ENCODE peak calls at places on chromosome 12, in four cellular contexts. C is HepG2, F is H1, O is SK-N-SH. U is an unnamed sample.

GRCh38 chr12:131088701-131089525 is 135.2 kb downstream of the ADGRD1 start:
- DNase-seq in C (no peak), F (no peak), O (no peak), U (no peak)

GRCh38 chr12:97396989-97397388 is 65.6 kb upstream of the RMST start:
- DNase-seq in C (no peak), F (peak; percentile 50), O (no peak), U (no peak)

GRCh38 chr12:116813271-116814041 is 67.8 kb downstream of the HRK start:
- DNase-seq in C (no peak), F (no peak), O (no peak), U (no peak)

GRCh38 chr12:117119592-117120198 is 20.5 kb upstream of the TESC start:
- DNase-seq in C (peak; percentile 59), F (no peak), O (peak; percentile 82), U (peak; percentile 77)

GRCh38 chr12:79326225-79326624 is 364.5 kb downstream of the PAWR start:
- DNase-seq in C (no peak), F (no peak), O (no peak), U (no peak)

GRCh38 chr12:104599272-104599984 is 142.7 kb downstream of the CHST11 start:
- DNase-seq in C (no peak), F (no peak), O (no peak), U (no peak)

GRCh38 chr12:58966939-58967338 is 46.6 kb upstream of the LRIG3 start:
- DNase-seq in C (no peak), F (no peak), O (no peak), U (peak; percentile 38)

GRCh38 chr12:54596526-54596946 is 8.1 kb upstream of the PPP1R1A start:
- DNase-seq in C (peak; percentile 40), F (peak; percentile 50), O (peak; percentile 61), U (peak; percentile 64)

GRCh38 chr12:5022465-5023061 is 21.1 kb upstream of the KCNA5 start:
- DNase-seq in C (peak; percentile 28), F (peak; percentile 57), O (peak; percentile 70), U (peak; percentile 23)

GRCh38 chr12:106764738-106765137 is 9.7 kb upstream of the RIC8B start:
- DNase-seq in C (no peak), F (no peak), O (no peak), U (peak; percentile 56)

GRCh38 chr12:64611430-64612286 is 1.4 kb downstream of the RASSF3 start:
- DNase-seq in C (no peak), F (no peak), O (peak; percentile 66), U (no peak)

GRCh38 chr12:122853582-122854245 is 18.5 kb downstream of the HIP1R start:
- DNase-seq in C (no peak), F (no peak), O (peak; percentile 40), U (no peak)
- TF ChIP-seq JUND in C (no peak), F (no peak), O (no peak), U (no peak)

GRCh38 chr12:27140478-27140969 is 58.1 kb upstream of the C12orf71 start:
- DNase-seq in C (no peak), F (no peak), O (no peak), U (no peak)
- TF ChIP-seq JUND in C (no peak), F (no peak), O (no peak), U (no peak)

GRCh38 chr12:122205590-122205925 is 2.0 kb downstream of the B3GNT4 start:
- DNase-seq in C (no peak), F (no peak), O (no peak), U (no peak)

GRCh38 chr12:122204829-122205589 is 1.5 kb downstream of the B3GNT4 start:
- DNase-seq in C (no peak), F (no peak), O (no peak), U (no peak)

GRCh38 chr12:122206111-122206881 is 2.8 kb downstream of the B3GNT4 start:
- DNase-seq in C (no peak), F (no peak), O (peak; percentile 25), U (peak; percentile 30)

GRCh38 chr12:122203301-122203967 is at the start of gene B3GNT4:
- DNase-seq in C (no peak), F (no peak), O (peak; percentile 85), U (peak; percentile 87)

GRCh38 chr12:122203968-122204828 is 689 bp downstream of the B3GNT4 start:
- DNase-seq in C (no peak), F (no peak), O (peak; percentile 68), U (no peak)
- TF ChIP-seq JUND in C (no peak), F (no peak), O (no peak), U (no peak)

DNA sequence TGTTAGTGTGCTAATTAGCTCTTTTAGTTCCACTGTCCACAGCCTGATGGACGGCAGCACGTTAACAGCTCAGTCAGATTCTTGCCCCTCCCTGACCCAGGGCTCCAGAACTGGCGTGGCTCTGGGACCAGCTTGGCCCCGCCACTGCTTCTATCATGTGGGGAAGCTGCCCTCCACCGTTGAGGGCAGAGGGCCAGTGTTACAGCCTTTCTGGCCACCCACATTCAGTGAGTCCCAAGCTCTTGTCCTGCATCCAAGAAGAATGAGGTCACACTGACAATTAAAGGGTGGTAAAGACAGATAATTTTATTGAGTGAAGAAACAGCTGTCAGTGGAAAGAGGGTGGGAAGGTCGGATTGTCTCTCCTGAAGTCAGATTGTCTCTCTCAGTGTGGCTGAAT is 36.9 kb downstream of the BCL2L14 start:
- DNase-seq in C (no peak), F (no peak), O (no peak), U (no peak)
- TF ChIP-seq JUND in C (no peak), F (no peak), O (no peak), U (no peak)

GRCh38 chr12:111303531-111303930 is 65.4 kb downstream of the PHETA1 start:
- DNase-seq in C (no peak), F (no peak), O (no peak), U (no peak)

GRCh38 chr12:111295176-111295575 is 73.7 kb downstream of the PHETA1 start:
- DNase-seq in C (no peak), F (no peak), O (no peak), U (no peak)

GRCh38 chr12:111296906-111297463 is 71.9 kb downstream of the PHETA1 start:
- DNase-seq in C (no peak), F (no peak), O (no peak), U (no peak)

GRCh38 chr12:111297703-111298426 is 71.0 kb downstream of the PHETA1 start:
- DNase-seq in C (no peak), F (no peak), O (peak; percentile 68), U (no peak)

GRCh38 chr12:111298583-111299436 is 70.1 kb downstream of the PHETA1 start:
- DNase-seq in C (peak; percentile 41), F (peak; percentile 41), O (peak; percentile 90), U (peak; percentile 78)
- TF ChIP-seq JUND in C (no peak), F (peak; percentile 28), O (no peak), U (no peak)

GRCh38 chr12:28177862-28178261 is 12.4 kb upstream of the CCDC91 start:
- DNase-seq in C (no peak), F (no peak), O (no peak), U (no peak)
- TF ChIP-seq JUND in C (no peak), F (no peak), O (no peak), U (no peak)

GRCh38 chr12:102376251-102376747 is 104.1 kb downstream of the IGF1 start:
- DNase-seq in C (no peak), F (no peak), O (no peak), U (no peak)
- TF ChIP-seq JUND in C (no peak), F (no peak), O (no peak), U (no peak)

GRCh38 chr12:52141306-52141705 is 50.5 kb downstream of the KRT80 start:
- DNase-seq in C (no peak), F (no peak), O (no peak), U (no peak)
- TF ChIP-seq JUND in C (no peak), F (no peak), O (no peak), U (no peak)

DNA sequence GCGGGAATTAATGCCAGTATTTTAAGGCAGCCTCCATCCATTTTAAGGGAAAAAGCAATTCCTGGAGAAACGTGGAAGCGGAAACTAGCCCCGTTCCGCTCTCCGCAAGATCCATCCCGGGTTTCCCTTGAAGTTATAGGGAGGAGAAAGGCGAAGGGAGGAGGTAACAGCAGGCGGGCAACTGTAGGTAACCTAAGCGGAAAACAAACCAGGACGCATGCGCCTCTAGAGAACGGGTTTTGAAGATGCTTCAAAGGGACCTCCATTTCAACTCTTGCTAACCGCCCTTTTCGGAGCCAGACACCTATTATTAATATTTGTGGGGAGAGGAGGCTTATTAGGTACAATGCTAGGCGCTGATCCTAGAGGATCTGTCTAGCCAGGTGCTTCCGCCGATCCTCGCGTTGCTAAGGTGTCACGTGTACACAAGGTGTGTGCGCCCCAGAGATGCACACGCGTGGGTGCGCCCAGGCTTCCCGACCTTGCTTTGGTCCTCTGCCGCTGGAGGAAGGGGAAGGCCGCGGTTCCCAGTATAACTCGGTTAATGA is 6.2 kb downstream of the TBX5 start:
- DNase-seq in C (no peak), F (peak; percentile 83), O (peak; percentile 61), U (peak; percentile 61)
- TF ChIP-seq JUND in C (no peak), F (no peak), O (no peak), U (no peak)

DNA sequence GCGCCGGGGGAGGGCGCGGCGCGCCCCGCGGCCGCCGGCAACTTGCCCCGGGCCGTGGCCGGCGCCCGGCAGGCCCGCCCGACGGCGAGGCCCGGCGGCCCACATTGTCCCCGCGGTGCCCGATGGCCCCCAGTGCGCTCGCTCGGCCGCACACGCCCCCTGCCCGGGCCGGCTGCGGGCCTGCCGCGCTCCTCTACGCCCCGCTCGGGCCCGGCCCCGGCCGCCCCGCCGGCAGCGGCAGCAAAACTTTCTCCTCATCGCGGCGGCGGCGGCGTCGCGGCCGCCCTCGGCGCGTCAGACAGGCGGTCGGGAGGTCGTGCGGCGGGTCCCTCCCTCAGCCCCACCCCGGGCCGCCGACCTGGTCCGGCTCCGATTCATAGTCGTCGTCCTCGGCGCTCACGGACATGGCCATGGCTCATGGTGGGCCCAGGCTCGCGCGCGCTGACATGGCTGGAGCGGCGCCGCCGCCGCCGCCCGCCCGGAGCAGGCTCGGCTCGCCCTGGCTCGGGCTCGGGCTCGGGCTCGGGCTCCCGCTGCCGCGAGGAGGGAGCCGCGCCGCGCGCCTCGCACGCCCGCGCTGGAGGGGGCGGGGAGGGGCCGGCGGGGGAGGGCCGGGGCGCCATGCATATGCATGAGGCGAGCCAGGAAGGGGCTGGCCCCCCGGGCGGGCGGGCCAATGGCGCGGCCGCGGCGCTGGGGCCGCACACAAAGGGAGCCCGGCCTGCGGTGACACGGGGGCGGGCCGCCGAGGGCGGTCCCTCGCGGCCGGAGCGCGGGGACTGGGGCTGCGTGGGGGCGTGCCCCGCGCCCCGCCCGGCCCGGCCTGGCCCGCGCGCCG is 67.1 kb downstream of the RNF34 start:
- DNase-seq in C (peak; percentile 72), F (peak; percentile 41), O (peak; percentile 99), U (peak; percentile 93)
- TF ChIP-seq JUND in C (no peak), F (no peak), O (no peak), U (no peak)

U was measured in T47D.